ENCODE peak calls at places on chromosomes 5 and 9, in five cellular contexts. One of them, this sample, is unnamed.

GRCh38 chr9:19387317-19387716 is 7.3 kb upstream of the RPS6 start:
- DNase-seq in H9: no peak
- DNase-seq in heart right ventricle: no peak
- DNase-seq in M059J: no peak
- DNase-seq in LoVo: no peak
- DNase-seq in this sample: no peak

GRCh38 chr5:58849995-58850667 is 267.3 kb downstream of the RAB3C start:
- DNase-seq in H9: no peak
- DNase-seq in heart right ventricle: no peak
- DNase-seq in M059J: peak
- DNase-seq in LoVo: peak
- DNase-seq in this sample: no peak

GRCh38 chr9:130728721-130729120 is 35.1 kb downstream of the EXOSC2 start:
- DNase-seq in H9: no peak
- DNase-seq in heart right ventricle: no peak
- DNase-seq in M059J: peak
- DNase-seq in LoVo: peak
- DNase-seq in this sample: no peak

GRCh38 chr5:61965074-61965473 is 340.9 kb upstream of the KIF2A start:
- DNase-seq in H9: no peak
- DNase-seq in heart right ventricle: no peak
- DNase-seq in M059J: no peak
- DNase-seq in LoVo: no peak
- DNase-seq in this sample: no peak

GRCh38 chr5:31720811-31721345 is 81.9 kb downstream of the PDZD2 start:
- DNase-seq in H9: no peak
- DNase-seq in heart right ventricle: no peak
- DNase-seq in M059J: no peak
- DNase-seq in LoVo: no peak
- DNase-seq in this sample: no peak

GRCh38 chr5:143401846-143402463 is 1.5 kb downstream of the NR3C1 start:
- DNase-seq in H9: no peak
- DNase-seq in heart right ventricle: no peak
- DNase-seq in M059J: peak
- DNase-seq in LoVo: no peak
- DNase-seq in this sample: no peak

GRCh38 chr5:141875022-141875740 is 3.0 kb downstream of the PCDH1 start:
- DNase-seq in H9: no peak
- DNase-seq in heart right ventricle: no peak
- DNase-seq in M059J: no peak
- DNase-seq in LoVo: no peak
- DNase-seq in this sample: no peak

GRCh38 chr9:124286292-124286931 is 28.7 kb downstream of the NEK6 start:
- DNase-seq in H9: no peak
- DNase-seq in heart right ventricle: no peak
- DNase-seq in M059J: peak
- DNase-seq in LoVo: no peak
- DNase-seq in this sample: no peak

GRCh38 chr9:35553670-35554543 is 51.2 kb upstream of the TESK1 start:
- DNase-seq in H9: peak
- DNase-seq in heart right ventricle: peak
- DNase-seq in M059J: peak
- DNase-seq in LoVo: peak
- DNase-seq in this sample: peak

GRCh38 chr5:179348833-179349232 is 3.6 kb upstream of the ADAMTS2 start:
- DNase-seq in H9: no peak
- DNase-seq in heart right ventricle: no peak
- DNase-seq in M059J: no peak
- DNase-seq in LoVo: no peak
- DNase-seq in this sample: no peak

GRCh38 chr5:54673523-54674225 is 156.1 kb downstream of the SNX18 start:
- DNase-seq in H9: no peak
- DNase-seq in heart right ventricle: peak
- DNase-seq in M059J: no peak
- DNase-seq in LoVo: no peak
- DNase-seq in this sample: peak

GRCh38 chr5:157670662-157671591 is at the start of gene C5orf52:
- DNase-seq in H9: no peak
- DNase-seq in heart right ventricle: peak
- DNase-seq in M059J: peak
- DNase-seq in LoVo: peak
- DNase-seq in this sample: no peak

GRCh38 chr5:138553437-138554095 is 10.5 kb upstream of the ETF1 start:
- DNase-seq in H9: no peak
- DNase-seq in heart right ventricle: no peak
- DNase-seq in M059J: no peak
- DNase-seq in LoVo: no peak
- DNase-seq in this sample: no peak

GRCh38 chr9:94921072-94921471 is 194.6 kb downstream of the AOPEP start:
- DNase-seq in H9: no peak
- DNase-seq in heart right ventricle: no peak
- DNase-seq in M059J: peak
- DNase-seq in LoVo: no peak
- DNase-seq in this sample: no peak

GRCh38 chr5:62977641-62978040 is 399.0 kb downstream of the LRRC70 start:
- DNase-seq in H9: peak
- DNase-seq in heart right ventricle: no peak
- DNase-seq in M059J: no peak
- DNase-seq in LoVo: no peak
- DNase-seq in this sample: no peak

GRCh38 chr5:55446690-55447351 is 87.9 kb downstream of the PLPP1 start:
- DNase-seq in H9: no peak
- DNase-seq in heart right ventricle: no peak
- DNase-seq in M059J: no peak
- DNase-seq in LoVo: no peak
- DNase-seq in this sample: no peak

GRCh38 chr5:56159521-56159947 is 73.6 kb downstream of the ANKRD55 start:
- DNase-seq in H9: no peak
- DNase-seq in heart right ventricle: no peak
- DNase-seq in M059J: no peak
- DNase-seq in LoVo: no peak
- DNase-seq in this sample: no peak

GRCh38 chr9:13220837-13221236 is 58.7 kb downstream of the MPDZ start:
- DNase-seq in H9: no peak
- DNase-seq in heart right ventricle: no peak
- DNase-seq in M059J: no peak
- DNase-seq in LoVo: no peak
- DNase-seq in this sample: no peak

GRCh38 chr5:15502208-15502607 is 2.2 kb downstream of the FBXL7 start:
- DNase-seq in H9: no peak
- DNase-seq in heart right ventricle: no peak
- DNase-seq in M059J: no peak
- DNase-seq in LoVo: no peak
- DNase-seq in this sample: no peak

GRCh38 chr9:126173929-126174328 is 152.7 kb upstream of the MVB12B start:
- DNase-seq in H9: no peak
- DNase-seq in heart right ventricle: no peak
- DNase-seq in M059J: no peak
- DNase-seq in LoVo: no peak
- DNase-seq in this sample: no peak

GRCh38 chr5:134600600-134600999 is 32.0 kb downstream of the SAR1B start:
- DNase-seq in H9: no peak
- DNase-seq in heart right ventricle: no peak
- DNase-seq in M059J: peak
- DNase-seq in LoVo: no peak
- DNase-seq in this sample: no peak

GRCh38 chr9:128733256-128733655 is 9.3 kb upstream of the ZDHHC12 start:
- DNase-seq in H9: peak
- DNase-seq in heart right ventricle: no peak
- DNase-seq in M059J: peak
- DNase-seq in LoVo: peak
- DNase-seq in this sample: no peak

GRCh38 chr5:35476789-35477188 is 140.9 kb upstream of the SPEF2 start:
- DNase-seq in H9: no peak
- DNase-seq in heart right ventricle: no peak
- DNase-seq in M059J: no peak
- DNase-seq in LoVo: no peak
- DNase-seq in this sample: no peak

GRCh38 chr5:21895766-21896165 is 957.4 kb downstream of the CDH12 start:
- DNase-seq in H9: no peak
- DNase-seq in heart right ventricle: no peak
- DNase-seq in M059J: no peak
- DNase-seq in LoVo: no peak
- DNase-seq in this sample: no peak

GRCh38 chr5:158287643-158288228 is 428.8 kb upstream of the CLINT1 start:
- DNase-seq in H9: no peak
- DNase-seq in heart right ventricle: no peak
- DNase-seq in M059J: peak
- DNase-seq in LoVo: no peak
- DNase-seq in this sample: no peak

GRCh38 chr9:110936252-110936651 is 102.0 kb downstream of the LPAR1 start:
- DNase-seq in H9: no peak
- DNase-seq in heart right ventricle: no peak
- DNase-seq in M059J: no peak
- DNase-seq in LoVo: no peak
- DNase-seq in this sample: no peak

GRCh38 chr5:33470544-33470943 is 29.8 kb downstream of the TARS1 start:
- DNase-seq in H9: no peak
- DNase-seq in heart right ventricle: no peak
- DNase-seq in M059J: peak
- DNase-seq in LoVo: no peak
- DNase-seq in this sample: no peak

GRCh38 chr9:134190232-134191121 is 26.1 kb upstream of the RNU6ATAC start:
- DNase-seq in H9: no peak
- DNase-seq in heart right ventricle: no peak
- DNase-seq in M059J: no peak
- DNase-seq in LoVo: no peak
- DNase-seq in this sample: no peak

GRCh38 chr9:135605238-135605781 is 34.0 kb downstream of the GLT6D1 start:
- DNase-seq in H9: no peak
- DNase-seq in heart right ventricle: no peak
- DNase-seq in M059J: no peak
- DNase-seq in LoVo: no peak
- DNase-seq in this sample: no peak

GRCh38 chr5:126975791-126976190 is 54.6 kb downstream of the MARCHF3 start:
- DNase-seq in H9: no peak
- DNase-seq in heart right ventricle: no peak
- DNase-seq in M059J: no peak
- DNase-seq in LoVo: no peak
- DNase-seq in this sample: no peak

GRCh38 chr5:157845894-157846598 is 12.9 kb downstream of the CLINT1 start:
- DNase-seq in H9: no peak
- DNase-seq in heart right ventricle: no peak
- DNase-seq in M059J: no peak
- DNase-seq in LoVo: no peak
- DNase-seq in this sample: no peak

GRCh38 chr9:130940023-130940549 is 1.0 kb upstream of the FIBCD1 start:
- DNase-seq in H9: peak
- DNase-seq in heart right ventricle: no peak
- DNase-seq in M059J: peak
- DNase-seq in LoVo: no peak
- DNase-seq in this sample: no peak

GRCh38 chr9:134187821-134188420 is 23.6 kb upstream of the RNU6ATAC start:
- DNase-seq in H9: no peak
- DNase-seq in heart right ventricle: no peak
- DNase-seq in M059J: no peak
- DNase-seq in LoVo: no peak
- DNase-seq in this sample: no peak

GRCh38 chr5:2611561-2612096 is 139.8 kb downstream of the IRX2 start:
- DNase-seq in H9: no peak
- DNase-seq in heart right ventricle: no peak
- DNase-seq in M059J: no peak
- DNase-seq in LoVo: no peak
- DNase-seq in this sample: no peak

GRCh38 chr9:13171261-13171660 is 108.2 kb downstream of the MPDZ start:
- DNase-seq in H9: no peak
- DNase-seq in heart right ventricle: no peak
- DNase-seq in M059J: no peak
- DNase-seq in LoVo: no peak
- DNase-seq in this sample: no peak

GRCh38 chr5:132457371-132458225 is 33.0 kb downstream of the IRF1 start:
- DNase-seq in H9: no peak
- DNase-seq in heart right ventricle: no peak
- DNase-seq in M059J: peak
- DNase-seq in LoVo: no peak
- DNase-seq in this sample: peak

GRCh38 chr5:60701317-60701988 is 1.5 kb upstream of the DEPDC1B start:
- DNase-seq in H9: no peak
- DNase-seq in heart right ventricle: no peak
- DNase-seq in M059J: no peak
- DNase-seq in LoVo: no peak
- DNase-seq in this sample: no peak

GRCh38 chr9:136445799-136446198 is 6.2 kb upstream of the INPP5E start:
- DNase-seq in H9: no peak
- DNase-seq in heart right ventricle: no peak
- DNase-seq in M059J: no peak
- DNase-seq in LoVo: no peak
- DNase-seq in this sample: no peak

GRCh38 chr5:58491216-58491892 is at the start of gene GAPT:
- DNase-seq in H9: no peak
- DNase-seq in heart right ventricle: no peak
- DNase-seq in M059J: no peak
- DNase-seq in LoVo: no peak
- DNase-seq in this sample: peak

GRCh38 chr5:6904822-6905221 is 191.6 kb downstream of the TENT4A start:
- DNase-seq in H9: no peak
- DNase-seq in heart right ventricle: no peak
- DNase-seq in M059J: no peak
- DNase-seq in LoVo: no peak
- DNase-seq in this sample: no peak